ENCODE peak calls at places on chromosomes 13 and 19, in eight cellular contexts. One of them, this sample, is unnamed. For H3K36me3, the result is how much of the 10 kb centered on the place peaks cover.

GRCh38 chr13:21009036-21009435 is 52.4 kb downstream of the LATS2 start:
- DNase-seq in body of pancreas: no peak
- DNase-seq in cardiac muscle cell: no peak
- DNase-seq in mammary epithelial cell: no peak
- DNase-seq in bronchial epithelial cell: no peak
- DNase-seq in esophagus squamous epithelium: no peak
- DNase-seq in breast epithelium: no peak
- DNase-seq in mucosa of descending colon: no peak
- DNase-seq in this sample: no peak

GRCh38 chr13:109815651-109816050 is 29.3 kb upstream of the IRS2 start:
- DNase-seq in body of pancreas: no peak
- DNase-seq in cardiac muscle cell: no peak
- DNase-seq in mammary epithelial cell: no peak
- DNase-seq in bronchial epithelial cell: no peak
- DNase-seq in esophagus squamous epithelium: no peak
- DNase-seq in breast epithelium: no peak
- DNase-seq in mucosa of descending colon: no peak
- DNase-seq in this sample: no peak

GRCh38 chr13:59823495-59823894 is 340.2 kb downstream of the DIAPH3 start:
- DNase-seq in body of pancreas: no peak
- DNase-seq in cardiac muscle cell: peak
- DNase-seq in mammary epithelial cell: peak
- DNase-seq in bronchial epithelial cell: peak
- DNase-seq in esophagus squamous epithelium: no peak
- DNase-seq in breast epithelium: no peak
- DNase-seq in mucosa of descending colon: no peak
- DNase-seq in this sample: no peak

GRCh38 chr13:84980571-84980970 is 818.6 kb downstream of the SLITRK6 start:
- DNase-seq in body of pancreas: no peak
- DNase-seq in cardiac muscle cell: no peak
- DNase-seq in mammary epithelial cell: no peak
- DNase-seq in bronchial epithelial cell: no peak
- DNase-seq in esophagus squamous epithelium: no peak
- DNase-seq in breast epithelium: no peak
- DNase-seq in mucosa of descending colon: no peak
- DNase-seq in this sample: no peak

GRCh38 chr13:83449666-83450395 is 432.4 kb downstream of the SLITRK1 start:
- DNase-seq in body of pancreas: no peak
- DNase-seq in cardiac muscle cell: peak
- DNase-seq in mammary epithelial cell: peak
- DNase-seq in bronchial epithelial cell: peak
- DNase-seq in esophagus squamous epithelium: no peak
- DNase-seq in breast epithelium: no peak
- DNase-seq in mucosa of descending colon: no peak
- DNase-seq in this sample: no peak

GRCh38 chr13:100125946-100126345 is 37.1 kb downstream of the PCCA start:
- DNase-seq in body of pancreas: no peak
- DNase-seq in cardiac muscle cell: no peak
- DNase-seq in mammary epithelial cell: no peak
- DNase-seq in bronchial epithelial cell: peak
- DNase-seq in esophagus squamous epithelium: no peak
- DNase-seq in breast epithelium: no peak
- DNase-seq in mucosa of descending colon: no peak
- DNase-seq in this sample: no peak

GRCh38 chr19:16359964-16360363 is 35.3 kb downstream of the KLF2 start:
- DNase-seq in body of pancreas: no peak
- DNase-seq in cardiac muscle cell: no peak
- DNase-seq in mammary epithelial cell: no peak
- DNase-seq in bronchial epithelial cell: no peak
- DNase-seq in esophagus squamous epithelium: no peak
- DNase-seq in breast epithelium: no peak
- DNase-seq in mucosa of descending colon: no peak
- DNase-seq in this sample: no peak

GRCh38 chr13:97976551-97977375 is 23.3 kb downstream of the IPO5 start:
- DNase-seq in body of pancreas: no peak
- DNase-seq in cardiac muscle cell: no peak
- DNase-seq in mammary epithelial cell: peak
- DNase-seq in bronchial epithelial cell: no peak
- DNase-seq in esophagus squamous epithelium: no peak
- DNase-seq in breast epithelium: peak
- DNase-seq in mucosa of descending colon: no peak
- DNase-seq in this sample: peak

GRCh38 chr13:66264976-66265375 is 965.2 kb downstream of the PCDH9 start:
- DNase-seq in body of pancreas: no peak
- DNase-seq in cardiac muscle cell: no peak
- DNase-seq in mammary epithelial cell: no peak
- DNase-seq in bronchial epithelial cell: peak
- DNase-seq in esophagus squamous epithelium: no peak
- DNase-seq in breast epithelium: no peak
- DNase-seq in mucosa of descending colon: no peak
- DNase-seq in this sample: no peak

GRCh38 chr13:34512811-34513210 is 429.3 kb upstream of the NBEA start:
- DNase-seq in body of pancreas: no peak
- DNase-seq in cardiac muscle cell: no peak
- DNase-seq in mammary epithelial cell: no peak
- DNase-seq in bronchial epithelial cell: no peak
- DNase-seq in esophagus squamous epithelium: no peak
- DNase-seq in breast epithelium: no peak
- DNase-seq in mucosa of descending colon: no peak
- DNase-seq in this sample: no peak

DNA sequence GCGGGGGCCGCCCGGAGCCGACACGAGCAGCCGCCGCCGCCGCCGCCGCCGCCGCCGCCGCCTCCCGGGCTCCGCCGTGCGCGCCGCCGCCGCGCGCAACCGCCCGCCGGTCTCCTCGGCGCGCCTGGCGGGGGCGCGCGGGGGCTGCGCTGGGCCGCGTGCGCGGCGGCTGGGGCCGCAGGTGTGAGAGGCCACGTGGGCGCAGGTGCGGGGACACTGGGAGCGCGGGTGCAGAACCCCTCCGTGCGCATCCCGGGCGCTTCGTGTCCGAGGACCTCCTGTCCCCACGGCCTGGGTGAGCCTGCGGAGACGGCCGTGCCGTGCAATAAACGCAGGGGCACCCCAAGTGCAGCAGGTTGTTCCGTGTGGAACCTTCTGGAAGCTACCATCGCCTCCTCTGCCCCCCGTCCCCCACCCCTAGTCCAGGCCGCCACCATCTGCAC is at the start of gene LINGO3:
- DNase-seq in body of pancreas: no peak
- DNase-seq in cardiac muscle cell: no peak
- DNase-seq in mammary epithelial cell: no peak
- DNase-seq in bronchial epithelial cell: no peak
- DNase-seq in esophagus squamous epithelium: no peak
- DNase-seq in breast epithelium: no peak
- DNase-seq in mucosa of descending colon: no peak
- DNase-seq in this sample: peak
- H3K4me3 ChIP-seq in body of pancreas: no peak
- H3K4me3 ChIP-seq in cardiac muscle cell: peak
- H3K4me3 ChIP-seq in mammary epithelial cell: peak
- H3K4me3 ChIP-seq in bronchial epithelial cell: peak
- H3K4me3 ChIP-seq in esophagus squamous epithelium: no peak
- H3K4me3 ChIP-seq in breast epithelium: peak
- H3K4me3 ChIP-seq in mucosa of descending colon: no peak
- H3K4me3 ChIP-seq in this sample: no peak

DNA sequence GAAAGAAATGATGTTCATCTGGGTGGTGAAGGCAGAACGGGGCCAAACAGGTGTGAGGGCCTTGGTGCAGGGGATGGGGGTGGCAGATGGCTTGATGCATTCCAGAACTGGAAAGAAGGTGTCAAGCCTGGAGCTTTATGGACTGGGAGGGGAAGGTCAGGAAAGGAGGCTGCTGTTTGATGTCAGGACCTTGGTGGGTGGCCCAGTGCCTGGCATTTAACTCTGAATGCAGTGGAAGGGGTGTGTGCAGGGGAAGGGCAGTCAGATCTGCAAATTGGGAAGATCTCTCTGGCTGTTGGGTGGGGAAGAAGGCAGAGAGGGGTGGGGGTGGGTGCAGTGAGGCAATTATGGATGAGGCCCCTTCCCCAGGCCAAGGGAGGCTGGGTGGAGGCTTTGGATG is 11.7 kb downstream of the KCTD15 start:
- DNase-seq in body of pancreas: no peak
- DNase-seq in cardiac muscle cell: no peak
- DNase-seq in mammary epithelial cell: no peak
- DNase-seq in bronchial epithelial cell: no peak
- DNase-seq in esophagus squamous epithelium: no peak
- DNase-seq in breast epithelium: no peak
- DNase-seq in mucosa of descending colon: no peak
- DNase-seq in this sample: no peak
- H3K36me3 ChIP-seq in body of pancreas: under half
- H3K36me3 ChIP-seq in cardiac muscle cell: under half
- H3K36me3 ChIP-seq in mammary epithelial cell: under half
- H3K36me3 ChIP-seq in bronchial epithelial cell: under half
- H3K36me3 ChIP-seq in esophagus squamous epithelium: under half
- H3K36me3 ChIP-seq in breast epithelium: under half
- H3K36me3 ChIP-seq in mucosa of descending colon: under half
- H3K36me3 ChIP-seq in this sample: half or more

DNA sequence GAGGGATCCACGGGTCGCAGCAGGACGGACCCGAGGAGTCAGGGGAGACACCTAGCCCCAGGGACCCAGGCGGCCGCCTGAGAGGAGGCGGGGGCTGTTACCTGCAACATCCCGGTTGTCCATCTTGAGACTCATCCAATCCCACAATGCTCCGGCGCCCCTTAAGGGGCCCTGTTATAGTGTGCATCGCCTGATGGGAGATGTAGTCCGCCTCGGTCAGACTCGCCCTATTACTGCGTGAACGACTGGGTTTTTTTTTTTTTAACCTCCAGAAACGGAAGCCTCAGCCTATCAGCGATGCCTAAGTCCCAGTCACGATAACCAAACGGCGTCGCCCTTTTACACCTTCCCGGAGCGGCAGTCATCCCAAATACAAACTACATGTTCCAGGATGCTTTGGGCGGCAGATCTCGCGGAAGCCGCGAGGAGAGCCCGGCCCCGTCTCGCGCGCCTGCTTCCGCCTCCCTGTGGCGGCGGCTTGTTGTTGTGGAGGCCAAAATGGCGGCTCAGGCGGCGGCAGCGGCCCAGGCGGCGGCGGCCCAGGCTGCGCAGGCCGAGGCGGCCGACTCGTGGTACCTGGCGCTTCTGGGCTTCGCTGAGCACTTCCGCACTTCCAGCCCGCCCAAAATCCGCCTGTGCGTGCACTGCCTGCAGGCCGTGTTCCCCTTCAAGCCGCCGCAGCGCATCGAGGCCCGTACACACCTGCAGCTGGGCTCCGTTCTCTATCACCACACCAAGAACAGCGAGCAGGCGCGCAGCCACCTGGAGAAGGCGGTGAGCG is at the start of the genes MAU2 and SUGP1:
- DNase-seq in body of pancreas: peak
- DNase-seq in cardiac muscle cell: peak
- DNase-seq in mammary epithelial cell: peak
- DNase-seq in bronchial epithelial cell: peak
- DNase-seq in esophagus squamous epithelium: peak
- DNase-seq in breast epithelium: peak
- DNase-seq in mucosa of descending colon: peak
- DNase-seq in this sample: peak
- TF ChIP-seq CTCF in body of pancreas: peak
- TF ChIP-seq CTCF in cardiac muscle cell: peak
- TF ChIP-seq CTCF in mammary epithelial cell: peak
- TF ChIP-seq CTCF in bronchial epithelial cell: peak
- TF ChIP-seq CTCF in esophagus squamous epithelium: peak
- TF ChIP-seq CTCF in breast epithelium: peak
- TF ChIP-seq CTCF in mucosa of descending colon: no peak
- TF ChIP-seq CTCF in this sample: peak

GRCh38 chr19:48480476-48481190 is 11.5 kb downstream of the CYTH2 start:
- DNase-seq in body of pancreas: peak
- DNase-seq in cardiac muscle cell: peak
- DNase-seq in mammary epithelial cell: no peak
- DNase-seq in bronchial epithelial cell: no peak
- DNase-seq in esophagus squamous epithelium: no peak
- DNase-seq in breast epithelium: no peak
- DNase-seq in mucosa of descending colon: peak
- DNase-seq in this sample: no peak
- H3K4me3 ChIP-seq in body of pancreas: peak
- H3K4me3 ChIP-seq in cardiac muscle cell: no peak
- H3K4me3 ChIP-seq in mammary epithelial cell: no peak
- H3K4me3 ChIP-seq in bronchial epithelial cell: peak
- H3K4me3 ChIP-seq in esophagus squamous epithelium: peak
- H3K4me3 ChIP-seq in breast epithelium: peak
- H3K4me3 ChIP-seq in mucosa of descending colon: no peak
- H3K4me3 ChIP-seq in this sample: no peak

This sample was measured in BE2C.